ENCODE peak calls at places on chromosome 19, in seven cellular contexts. G, P, Y, W, E, H and N are unnamed samples.

GRCh38 chr19:35206379-35206778 is 22.2 kb downstream of the FAM187B start:
- DNase-seq in G (no peak), P (no peak), Y (peak), W (peak), E (no peak), H (peak), N (no peak)

GRCh38 chr19:35596366-35596999 is 10.5 kb downstream of the PMIS2 start:
- DNase-seq in G (no peak), P (no peak), Y (no peak), W (no peak), E (no peak), H (no peak), N (no peak)

GRCh38 chr19:35843676-35844481 is 8.4 kb downstream of the NPHS1 start:
- DNase-seq in G (no peak), P (no peak), Y (no peak), W (no peak), E (no peak), H (no peak), N (no peak)

GRCh38 chr19:14164088-14164487 is 27.7 kb upstream of the ASF1B start:
- DNase-seq in G (no peak), P (no peak), Y (no peak), W (no peak), E (no peak), H (no peak), N (no peak)

GRCh38 chr19:11737964-11738745 is 591 bp downstream of the ZNF823 start:
- DNase-seq in G (no peak), P (peak), Y (peak), W (no peak), E (peak), H (no peak), N (peak)

GRCh38 chr19:341386-342127 is 3.0 kb downstream of the MIER2 start:
- DNase-seq in G (no peak), P (no peak), Y (no peak), W (no peak), E (no peak), H (no peak), N (no peak)

GRCh38 chr19:54949412-54949811 is 2.1 kb upstream of the NLRP7 start:
- DNase-seq in G (no peak), P (no peak), Y (no peak), W (no peak), E (no peak), H (no peak), N (no peak)

GRCh38 chr19:51783373-51783772 is 11.6 kb upstream of the FPR3 start:
- DNase-seq in G (no peak), P (no peak), Y (no peak), W (no peak), E (no peak), H (no peak), N (no peak)

GRCh38 chr19:13181747-13182388 is 31.7 kb downstream of the IER2 start:
- DNase-seq in G (no peak), P (no peak), Y (peak), W (no peak), E (peak), H (no peak), N (peak)

GRCh38 chr19:19259741-19260140 is 13.4 kb downstream of the TM6SF2 start:
- DNase-seq in G (no peak), P (no peak), Y (no peak), W (no peak), E (no peak), H (no peak), N (peak)

GRCh38 chr19:4847190-4847973 is 15.9 kb upstream of the TICAM1 start:
- DNase-seq in G (no peak), P (no peak), Y (no peak), W (no peak), E (no peak), H (no peak), N (no peak)

GRCh38 chr19:39479916-39480315 is 722 bp upstream of the TIMM50 start:
- DNase-seq in G (no peak), P (no peak), Y (no peak), W (no peak), E (no peak), H (no peak), N (no peak)

GRCh38 chr19:16457954-16458331 is 13.8 kb downstream of the EPS15L1 start:
- DNase-seq in G (no peak), P (no peak), Y (no peak), W (no peak), E (peak), H (no peak), N (no peak)

GRCh38 chr19:7637374-7638256 is 705 bp downstream of the STXBP2 start:
- DNase-seq in G (no peak), P (no peak), Y (no peak), W (no peak), E (peak), H (no peak), N (no peak)

GRCh38 chr19:42471554-42472249 is 29.0 kb upstream of the CXCL17 start:
- DNase-seq in G (no peak), P (no peak), Y (no peak), W (no peak), E (no peak), H (no peak), N (peak)

GRCh38 chr19:18168673-18169381 is 4.8 kb upstream of the IFI30 start:
- DNase-seq in G (no peak), P (no peak), Y (no peak), W (no peak), E (no peak), H (no peak), N (no peak)

GRCh38 chr19:2589441-2589840 is 113.1 kb downstream of the GNG7 start:
- DNase-seq in G (no peak), P (no peak), Y (no peak), W (no peak), E (no peak), H (no peak), N (no peak)

GRCh38 chr19:35528218-35529038 is at the start of gene SBSN:
- DNase-seq in G (no peak), P (no peak), Y (no peak), W (no peak), E (no peak), H (no peak), N (peak)

GRCh38 chr19:47848871-47849473 is 10.1 kb upstream of the TPRX2 start:
- DNase-seq in G (no peak), P (no peak), Y (peak), W (no peak), E (no peak), H (no peak), N (no peak)

GRCh38 chr19:36060430-36060829 is 5.7 kb downstream of the WDR62 start:
- DNase-seq in G (no peak), P (no peak), Y (no peak), W (no peak), E (peak), H (no peak), N (peak)

GRCh38 chr19:2969104-2969504 is 8.3 kb upstream of the TLE6 start:
- DNase-seq in G (peak), P (no peak), Y (no peak), W (no peak), E (no peak), H (no peak), N (peak)

GRCh38 chr19:14248578-14249011 is 42.6 kb upstream of the ADGRL1 start:
- DNase-seq in G (peak), P (peak), Y (peak), W (no peak), E (no peak), H (no peak), N (peak)

GRCh38 chr19:3099347-3100145 is 5.4 kb downstream of the GNA11 start:
- DNase-seq in G (peak), P (no peak), Y (no peak), W (no peak), E (no peak), H (no peak), N (no peak)

GRCh38 chr19:1182727-1183126 is 8.7 kb upstream of the SBNO2 start:
- DNase-seq in G (no peak), P (no peak), Y (no peak), W (no peak), E (no peak), H (no peak), N (no peak)